ENCODE peak calls at places on chromosomes 6 and 20, in six cellular contexts. N, X, Y, W, B and H are unnamed samples.

GRCh38 chr6:158764188-158764849 is 54.8 kb downstream of the EZR start:
- DNase-seq in X (no peak), N (no peak), W (no peak), Y (no peak), B (no peak), H (no peak)

GRCh38 chr6:35354361-35355135 is 12.2 kb downstream of the PPARD start:
- DNase-seq in W (no peak), X (no peak), N (no peak), Y (no peak), B (no peak), H (no peak)

GRCh38 chr6:8530775-8531435 is 95.6 kb upstream of the SLC35B3 start:
- DNase-seq in Y (no peak), X (no peak), W (no peak), B (no peak), N (no peak), H (no peak)

GRCh38 chr6:69729870-69730449 is 66.8 kb downstream of the LMBRD1 start:
- DNase-seq in W (peak), B (no peak), X (no peak), Y (no peak), N (no peak), H (no peak)

GRCh38 chr6:6438286-6438685 is 117.8 kb upstream of the F13A1 start:
- DNase-seq in X (no peak), B (no peak), Y (no peak), W (no peak), N (no peak), H (no peak)

GRCh38 chr20:41185013-41185757 is 47.8 kb downstream of the PLCG1 start:
- DNase-seq in B (no peak), W (no peak), X (no peak), Y (no peak), N (no peak), H (no peak)

GRCh38 chr6:156988276-156989158 is 211.3 kb downstream of the ARID1B start:
- DNase-seq in X (no peak), B (no peak), N (no peak), Y (peak), W (peak), H (no peak)

GRCh38 chr20:6081236-6081635 is 27.4 kb upstream of the LRRN4 start:
- DNase-seq in X (no peak), Y (no peak), B (no peak), N (peak), W (peak), H (no peak)

GRCh38 chr6:11111769-11112437 is 378 bp upstream of the ERVFRD-1 start:
- DNase-seq in Y (no peak), X (no peak), W (peak), N (no peak), B (no peak), H (no peak)

GRCh38 chr6:161181136-161181535 is 92.7 kb downstream of the AGPAT4 start:
- DNase-seq in W (no peak), X (no peak), Y (no peak), N (no peak), B (no peak), H (no peak)

GRCh38 chr20:5862703-5863039 is 87.7 kb downstream of the TRMT6 start:
- DNase-seq in X (no peak), Y (no peak), W (peak), B (no peak), N (no peak), H (no peak)

GRCh38 chr6:162962093-162962492 is 234.3 kb downstream of the PACRG start:
- DNase-seq in Y (no peak), W (no peak), X (no peak), B (no peak), N (no peak), H (no peak)

GRCh38 chr6:5660772-5661171 is 346.0 kb downstream of the NRN1 start:
- DNase-seq in B (no peak), X (no peak), N (no peak), Y (no peak), W (no peak), H (no peak)

GRCh38 chr20:64146936-64147451 is 17.3 kb upstream of the MYT1 start:
- DNase-seq in Y (no peak), B (no peak), N (no peak), W (no peak), X (no peak), H (no peak)

GRCh38 chr6:136775548-136775947 is 16.7 kb downstream of the MAP3K5 start:
- DNase-seq in B (no peak), W (peak), Y (no peak), X (no peak), N (no peak), H (no peak)

GRCh38 chr20:2602046-2602735 is 50.2 kb upstream of the NOP56 start:
- DNase-seq in N (no peak), Y (no peak), W (no peak), X (no peak), B (no peak), H (no peak)

GRCh38 chr6:160430741-160431140 is 82.6 kb downstream of the SLC22A3 start:
- DNase-seq in X (peak), B (peak), Y (no peak), W (no peak), N (no peak), H (no peak)

GRCh38 chr20:47066484-47067270 is 172.0 kb downstream of the EYA2 start:
- DNase-seq in B (no peak), W (no peak), N (no peak), X (no peak), Y (no peak), H (no peak)

GRCh38 chr6:50091641-50092040 is 41.9 kb upstream of the DEFB112 start:
- DNase-seq in X (no peak), Y (no peak), N (no peak), B (no peak), W (no peak), H (no peak)

GRCh38 chr6:44058617-44059358 is 68.5 kb downstream of the MRPL14 start:
- DNase-seq in W (peak), B (peak), Y (peak), N (peak), X (peak), H (peak)

GRCh38 chr20:33693741-33694645 is 7.8 kb upstream of the E2F1 start:
- DNase-seq in X (peak), N (no peak), B (peak), Y (no peak), W (peak), H (no peak)

GRCh38 chr6:122289721-122290501 is 109.5 kb upstream of the HSF2 start:
- DNase-seq in W (peak), B (no peak), X (no peak), Y (no peak), N (no peak), H (peak)

GRCh38 chr20:49508435-49509199 is 26.1 kb upstream of the KCNB1 start:
- DNase-seq in W (peak), N (peak), Y (no peak), B (no peak), X (no peak), H (peak)

GRCh38 chr6:79719248-79719975 is 88.3 kb downstream of the SH3BGRL2 start:
- DNase-seq in Y (no peak), N (no peak), B (no peak), W (no peak), X (no peak), H (no peak)

GRCh38 chr6:117677553-117678131 is 2.4 kb downstream of the NUS1 start:
- DNase-seq in Y (no peak), W (peak), B (no peak), X (no peak), N (no peak), H (no peak)

GRCh38 chr6:169991913-169992312 is 240.5 kb downstream of the ERMARD start:
- DNase-seq in Y (no peak), W (no peak), B (peak), N (no peak), X (no peak), H (no peak)

GRCh38 chr20:40990542-40991120 is 38.0 kb upstream of the TOP1 start:
- DNase-seq in N (peak), W (peak), Y (peak), B (peak), X (peak), H (peak)

GRCh38 chr6:154197176-154197850 is 158.3 kb downstream of the OPRM1 start:
- DNase-seq in X (no peak), W (no peak), B (no peak), N (no peak), Y (no peak), H (no peak)

GRCh38 chr6:133945158-133945557 is 7.9 kb upstream of the TBPL1 start:
- DNase-seq in W (peak), Y (no peak), X (no peak), B (no peak), N (no peak), H (no peak)

GRCh38 chr6:167565388-167565787 is 240.5 kb downstream of the TTLL2 start:
- DNase-seq in W (no peak), B (peak), X (no peak), N (no peak), Y (no peak), H (no peak)

GRCh38 chr6:108442770-108443520 is 117.8 kb upstream of the FOXO3 start:
- DNase-seq in X (no peak), W (peak), B (no peak), N (no peak), Y (no peak), H (no peak)

GRCh38 chr6:78611886-78612480 is 255.4 kb upstream of the IRAK1BP1 start:
- DNase-seq in Y (no peak), X (no peak), W (peak), B (no peak), N (no peak), H (no peak)

GRCh38 chr20:62623488-62624324 is 18.6 kb upstream of the SLCO4A1 start:
- DNase-seq in B (peak), Y (peak), W (peak), X (peak), N (peak), H (peak)

GRCh38 chr6:19399406-19399805 is 437.8 kb upstream of the ID4 start:
- DNase-seq in W (no peak), B (peak), Y (no peak), X (peak), N (no peak), H (no peak)

GRCh38 chr6:96499781-96500180 is 21.8 kb upstream of the UFL1 start:
- DNase-seq in W (no peak), N (peak), Y (no peak), B (no peak), X (no peak), H (no peak)

GRCh38 chr20:34891166-34892062 is 15.0 kb downstream of the ACSS2 start:
- DNase-seq in X (no peak), B (no peak), W (peak), N (no peak), Y (no peak), H (peak)

GRCh38 chr6:90483116-90483839 is 103.6 kb downstream of the MAP3K7 start:
- DNase-seq in W (no peak), N (no peak), Y (no peak), B (no peak), X (no peak), H (no peak)

GRCh38 chr6:42942444-42942843 is 13.2 kb downstream of the CNPY3 start:
- DNase-seq in X (no peak), Y (no peak), W (no peak), B (no peak), N (no peak), H (no peak)
- TF ChIP-seq POLR2A in X (no peak), Y (no peak), W (no peak), B (no peak), N (no peak), H (no peak)

DNA sequence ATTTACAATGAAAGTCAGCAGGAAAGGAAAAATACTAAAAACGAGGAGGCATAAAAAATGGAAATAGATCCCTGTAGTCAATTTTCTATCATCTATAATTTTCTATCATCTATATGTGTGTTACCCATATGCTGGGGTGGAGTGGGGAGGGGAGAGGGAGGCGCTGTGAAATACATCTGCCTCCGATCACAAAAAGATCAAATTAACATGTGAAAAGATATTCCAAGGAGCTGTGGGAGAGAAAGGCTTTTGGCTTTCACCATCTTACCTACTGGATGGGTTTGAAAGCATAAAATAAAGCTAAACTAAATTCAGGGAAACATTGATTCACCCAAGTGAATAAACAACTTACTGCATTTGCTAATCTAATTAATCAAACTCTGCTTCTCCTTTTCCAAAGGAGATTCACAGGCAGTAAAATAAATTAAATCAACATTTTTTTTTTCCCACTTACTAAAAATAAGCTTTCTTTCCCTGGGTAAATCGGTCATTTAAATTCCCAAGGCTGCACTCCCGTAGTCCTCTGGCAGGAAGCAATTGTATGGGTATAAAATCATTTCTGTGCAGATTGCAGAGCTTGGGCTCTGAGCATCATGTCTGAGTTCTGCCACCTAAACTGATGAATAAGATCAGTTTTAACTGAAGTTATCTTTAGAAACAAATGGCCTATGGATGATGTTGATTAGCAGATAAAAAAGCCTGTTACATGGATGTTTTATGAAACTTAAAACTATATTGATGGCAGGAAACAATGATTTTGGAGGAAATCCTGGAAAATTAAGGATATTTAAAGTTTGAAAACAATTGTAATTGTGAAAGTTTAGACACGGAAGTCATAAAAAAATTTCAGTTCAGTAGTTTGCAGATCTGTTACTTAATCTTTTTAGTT is 147.9 kb downstream of the SOX4 start:
- DNase-seq in W (no peak), X (no peak), Y (no peak), B (no peak), N (no peak), H (no peak)
- H3K4me3 ChIP-seq in W (no peak), X (no peak), Y (no peak), B (no peak), N (no peak), H (no peak)

DNA sequence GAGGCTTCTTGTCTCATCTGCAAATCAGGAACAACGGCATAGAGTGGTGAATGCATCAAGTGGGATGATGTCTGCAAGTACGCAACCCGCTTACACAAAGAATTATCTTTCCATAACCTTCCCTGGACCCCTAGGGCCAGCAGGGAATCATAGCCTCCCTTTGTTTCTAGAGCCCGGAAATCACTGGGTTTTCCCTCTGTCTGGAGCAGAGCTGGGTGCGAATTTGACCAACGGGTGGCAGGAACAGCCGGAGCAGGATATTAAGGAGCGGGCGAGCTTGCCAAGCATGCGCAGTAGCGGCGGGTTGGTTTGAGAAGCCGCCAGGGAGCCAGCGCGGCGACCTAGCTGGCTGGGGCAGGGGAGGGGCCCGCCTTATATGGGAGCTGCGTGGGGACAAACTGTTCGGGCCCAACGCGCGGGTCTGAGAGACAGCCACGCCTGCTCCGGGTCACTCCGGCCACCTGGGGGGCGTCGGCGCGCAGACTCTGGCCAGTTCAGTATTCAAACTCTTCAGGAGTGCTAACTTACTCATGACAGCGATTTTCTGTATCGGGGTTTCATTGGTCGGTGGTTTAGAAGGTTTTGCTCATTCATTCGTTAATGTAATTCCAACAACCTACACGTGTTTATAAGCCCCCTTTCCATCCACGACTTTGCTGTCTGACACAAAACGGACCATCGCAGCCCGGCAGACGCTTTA is 1.6 kb upstream of the KIF16B start:
- DNase-seq in W (peak), B (peak), Y (peak), X (peak), N (peak), H (peak)
- TF ChIP-seq POLR2A in W (no peak), B (no peak), Y (peak), X (no peak), N (no peak), H (peak)

GRCh38 chr6:116633685-116634084 is 17.4 kb downstream of the RSPH4A start:
- DNase-seq in W (peak), N (peak), X (no peak), B (no peak), Y (no peak), H (no peak)
- H3K4me3 ChIP-seq in W (no peak), N (no peak), X (no peak), B (no peak), Y (no peak), H (no peak)

GRCh38 chr20:44643154-44643519 is 8.4 kb downstream of the ADA start:
- DNase-seq in W (no peak), X (no peak), B (no peak), N (no peak), Y (no peak), H (no peak)
- TF ChIP-seq POLR2A in W (no peak), X (no peak), B (no peak), N (no peak), Y (no peak), H (no peak)

GRCh38 chr6:21953831-21954801 is 342.7 kb downstream of the PRL start:
- DNase-seq in B (no peak), N (peak), Y (peak), W (peak), X (no peak), H (no peak)
- H3K4me3 ChIP-seq in B (no peak), N (no peak), Y (no peak), W (no peak), X (no peak), H (no peak)

GRCh38 chr6:31639449-31639861 is 13.0 kb downstream of the BAG6 start:
- DNase-seq in N (no peak), X (no peak), B (no peak), W (peak), Y (no peak), H (no peak)
- TF ChIP-seq POLR2A in N (no peak), X (no peak), B (no peak), W (no peak), Y (no peak), H (no peak)

GRCh38 chr6:93416575-93417420 is 2.6 kb downstream of the EPHA7 start:
- DNase-seq in W (no peak), N (peak), X (peak), Y (peak), B (peak), H (no peak)
- H3K4me3 ChIP-seq in W (no peak), N (no peak), X (peak), Y (peak), B (peak), H (no peak)